ENCODE peak calls at places on chromosomes 4 and X, in six cellular contexts. B is A549, M is IMR-90, X is GM12878, L is K562, R is HepG2. O is an unnamed sample.
A peak's percentile ranks its signal among the peaks of the same experiment; 100 is the strongest.

GRCh38 chr4:79163981-79164490 is 161.8 kb downstream of the NAA11 start:
- DNase-seq in B (no peak), M (no peak), X (no peak), L (no peak), R (no peak), O (no peak)

GRCh38 chr4:61202100-61202637 is 2.0 kb downstream of the ADGRL3 start:
- DNase-seq in B (no peak), M (no peak), X (no peak), L (no peak), R (no peak), O (peak; percentile 22)

GRCh38 chrX:150348365-150348764 is 14.8 kb upstream of the MAMLD1 start:
- DNase-seq in B (no peak), M (no peak), X (no peak), L (no peak), R (no peak), O (no peak)

GRCh38 chr4:57410331-57411052 is 300.3 kb upstream of the IGFBP7 start:
- DNase-seq in B (no peak), M (no peak), X (no peak), L (no peak), R (no peak), O (no peak)

GRCh38 chrX:149312097-149312496 is 193.0 kb downstream of the IDS start:
- DNase-seq in B (no peak), M (no peak), X (no peak), L (no peak), R (no peak), O (no peak)

GRCh38 chr4:158186815-158187214 is 14.0 kb upstream of the GASK1B start:
- DNase-seq in B (no peak), M (no peak), X (no peak), L (no peak), R (no peak), O (no peak)

GRCh38 chr4:10639664-10640063 is 44.9 kb downstream of the CLNK start:
- DNase-seq in B (no peak), M (peak; percentile 24), X (no peak), L (no peak), R (no peak), O (no peak)

GRCh38 chr4:121189811-121190210 is 25.7 kb upstream of the TNIP3 start:
- DNase-seq in B (no peak), M (no peak), X (peak; percentile 32), L (no peak), R (no peak), O (no peak)

GRCh38 chr4:92847046-92847445 is 543.3 kb downstream of the GRID2 start:
- DNase-seq in B (no peak), M (no peak), X (no peak), L (no peak), R (no peak), O (no peak)

GRCh38 chr4:1725521-1725920 is 4.2 kb downstream of the TACC3 start:
- DNase-seq in B (no peak), M (no peak), X (no peak), L (no peak), R (no peak), O (no peak)

GRCh38 chr4:16916719-16917337 is 18.4 kb upstream of the LDB2 start:
- DNase-seq in B (peak; percentile 15), M (no peak), X (peak; percentile 47), L (peak; percentile 68), R (peak; percentile 63), O (peak; percentile 73)

GRCh38 chrX:4674028-4674782 is 960.8 kb upstream of the PRKX start:
- DNase-seq in B (no peak), M (no peak), X (no peak), L (no peak), R (no peak), O (no peak)

GRCh38 chr4:147760176-147760575 is 28.3 kb downstream of the ARHGAP10 start:
- DNase-seq in B (no peak), M (no peak), X (no peak), L (no peak), R (no peak), O (no peak)

GRCh38 chrX:150062292-150063137 is 124.2 kb upstream of the EOLA2 start:
- DNase-seq in B (no peak), M (peak; percentile 69), X (no peak), L (no peak), R (no peak), O (no peak)

GRCh38 chr4:155766544-155766943 is 7.7 kb downstream of the GUCY1B1 start:
- DNase-seq in B (no peak), M (no peak), X (no peak), L (no peak), R (no peak), O (no peak)

GRCh38 chr4:52643846-52644245 is 15.3 kb downstream of the USP46 start:
- DNase-seq in B (no peak), M (peak; percentile 78), X (no peak), L (no peak), R (peak; percentile 34), O (no peak)

GRCh38 chr4:112099701-112100289 is 45.5 kb upstream of the FAM241A start:
- DNase-seq in B (peak; percentile 22), M (peak; percentile 73), X (peak; percentile 27), L (peak; percentile 35), R (peak; percentile 57), O (peak; percentile 30)

GRCh38 chrX:68945603-68946228 is 116.9 kb downstream of the EFNB1 start:
- DNase-seq in B (no peak), M (peak; percentile 70), X (no peak), L (peak; percentile 36), R (no peak), O (peak; percentile 57)

GRCh38 chrX:39162322-39162721 is 361.1 kb downstream of the MID1IP1 start:
- DNase-seq in B (no peak), M (no peak), X (no peak), L (no peak), R (no peak), O (no peak)

GRCh38 chr4:73895201-73896177 is 26.3 kb downstream of the CXCL1 start:
- DNase-seq in B (no peak), M (peak; percentile 42), X (no peak), L (no peak), R (no peak), O (no peak)

GRCh38 chrX:150581093-150581775 is 12.8 kb downstream of the MTM1 start:
- DNase-seq in B (peak; percentile 14), M (peak; percentile 83), X (no peak), L (no peak), R (peak; percentile 64), O (no peak)

GRCh38 chr4:40057540-40058091 is 966 bp downstream of the N4BP2 start:
- DNase-seq in B (peak; percentile 95), M (peak; percentile 96), X (peak; percentile 85), L (peak; percentile 93), R (peak; percentile 97), O (peak; percentile 76)

GRCh38 chr4:84968936-84969335 is 2.4 kb upstream of the WDFY3 start:
- DNase-seq in B (no peak), M (no peak), X (no peak), L (no peak), R (no peak), O (no peak)

GRCh38 chrX:55783723-55784122 is 66.2 kb downstream of the RRAGB start:
- DNase-seq in B (no peak), M (no peak), X (no peak), L (no peak), R (no peak), O (no peak)
- TF ChIP-seq BHLHE40 in B (no peak), M (no peak), X (no peak), L (no peak), R (no peak), O (no peak)

DNA sequence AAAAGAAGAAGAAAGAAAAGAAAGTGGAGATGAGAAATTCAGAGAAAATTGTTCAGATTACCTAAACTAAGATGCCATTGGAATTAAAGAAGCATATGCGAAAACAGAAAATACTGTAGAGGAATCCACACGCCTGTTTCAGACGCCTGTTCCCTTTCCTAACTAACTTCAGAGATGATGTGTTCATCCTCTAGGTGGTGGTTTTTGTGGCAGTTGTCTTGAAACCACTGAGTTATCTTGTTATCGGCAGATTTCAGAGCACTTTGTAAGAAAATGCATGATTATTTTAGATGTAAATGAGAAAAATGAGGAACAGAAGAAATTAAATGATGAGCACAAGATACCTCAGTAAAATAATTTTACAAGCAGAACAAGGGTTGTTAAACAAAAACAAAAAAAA is 48.3 kb downstream of the FUNDC1 start:
- DNase-seq in B (no peak), M (no peak), X (no peak), L (no peak), R (no peak), O (no peak)
- TF ChIP-seq BHLHE40 in B (no peak), M (no peak), X (no peak), L (no peak), R (no peak), O (no peak)

GRCh38 chrX:119518371-119518770 is 46.8 kb downstream of the STEEP1 start:
- DNase-seq in B (no peak), M (no peak), X (no peak), L (no peak), R (no peak), O (no peak)

GRCh38 chrX:119521246-119521645 is 44.0 kb downstream of the STEEP1 start:
- DNase-seq in B (no peak), M (no peak), X (no peak), L (no peak), R (no peak), O (no peak)

GRCh38 chrX:119512145-119512800 is 44.0 kb downstream of the SLC25A5 start:
- DNase-seq in B (peak; percentile 84), M (peak; percentile 66), X (no peak), L (peak; percentile 78), R (peak; percentile 75), O (peak; percentile 89)

GRCh38 chrX:119516157-119516702 is 48.0 kb downstream of the SLC25A5 start:
- DNase-seq in B (peak; percentile 71), M (peak; percentile 69), X (peak; percentile 39), L (peak; percentile 76), R (peak; percentile 57), O (peak; percentile 91)
- TF ChIP-seq BHLHE40 in B (no peak), M (no peak), X (no peak), L (no peak), R (no peak), O (no peak)

GRCh38 chrX:66676990-66677389 is 38.1 kb upstream of the EDA2R start:
- DNase-seq in B (no peak), M (peak; percentile 69), X (no peak), L (no peak), R (no peak), O (no peak)
- TF ChIP-seq BHLHE40 in B (no peak), M (no peak), X (no peak), L (no peak), R (no peak), O (no peak)

GRCh38 chr4:151928112-151928511 is 167.3 kb upstream of the GATB start:
- DNase-seq in B (no peak), M (no peak), X (no peak), L (no peak), R (no peak), O (no peak)
- TF ChIP-seq BHLHE40 in B (no peak), M (no peak), X (no peak), L (no peak), R (no peak), O (no peak)

GRCh38 chrX:17377047-17377692 is 2.2 kb downstream of the NHS start:
- DNase-seq in B (peak; percentile 64), M (peak; percentile 61), X (no peak), L (no peak), R (no peak), O (no peak)

GRCh38 chrX:17375361-17375630 is 296 bp downstream of the NHS start:
- DNase-seq in B (peak; percentile 5), M (no peak), X (no peak), L (no peak), R (no peak), O (no peak)

GRCh38 chrX:17375631-17376380 is 806 bp downstream of the NHS start:
- DNase-seq in B (peak; percentile 10), M (peak; percentile 22), X (no peak), L (no peak), R (no peak), O (peak; percentile 25)

GRCh38 chrX:17377795-17378194 is 2.8 kb downstream of the NHS start:
- DNase-seq in B (no peak), M (no peak), X (no peak), L (no peak), R (no peak), O (no peak)

GRCh38 chrX:17376381-17377046 is 1.5 kb downstream of the NHS start:
- DNase-seq in B (peak; percentile 17), M (no peak), X (no peak), L (no peak), R (no peak), O (peak; percentile 8)
- TF ChIP-seq BHLHE40 in B (no peak), M (no peak), X (no peak), L (no peak), R (no peak), O (no peak)

O was measured in HEK293T.